ENCODE peak calls at places on chromosomes 5 and 9, in four cellular contexts. P is Ammon's horn; O is CD8-positive, alpha-beta T cell; H is stimulated activated CD8-positive, alpha-beta memory T cell treated with anti-CD3 and anti-CD28 coated beads, Interleukin-4, amount 100 ng/mL, for 24 hours. E is an unnamed sample.

GRCh38 chr9:127049581-127049980 is 72.9 kb downstream of the ANGPTL2 start:
- DNase-seq in H (no peak), O (no peak), P (no peak), E (no peak)

GRCh38 chr9:37650873-37651768 is at the start of gene FRMPD1:
- DNase-seq in P (peak; percentile 42), O (peak; percentile 65), H (peak; percentile 38), E (peak; percentile 63)

GRCh38 chr9:112174965-112175795 is at the start of gene SUSD1:
- DNase-seq in H (peak; percentile 13), P (no peak), O (peak; percentile 67), E (peak; percentile 38)

GRCh38 chr9:87615547-87616148 is 110.3 kb upstream of the CTSL start:
- DNase-seq in O (no peak), H (no peak), P (no peak), E (no peak)

GRCh38 chr5:144183254-144183889 is 12.7 kb downstream of the KCTD16 start:
- DNase-seq in O (no peak), P (no peak), H (no peak), E (peak; percentile 21)

GRCh38 chr5:62909331-62909730 is 330.7 kb downstream of the LRRC70 start:
- DNase-seq in H (no peak), O (no peak), P (no peak), E (no peak)

GRCh38 chr9:127036437-127036836 is 86.0 kb downstream of the ANGPTL2 start:
- DNase-seq in H (no peak), P (no peak), O (no peak), E (no peak)

GRCh38 chr9:105361873-105362272 is 86.0 kb upstream of the FSD1L start:
- DNase-seq in P (no peak), O (no peak), H (no peak), E (no peak)

GRCh38 chr9:106726070-106726815 is 136.7 kb upstream of the ZNF462 start:
- DNase-seq in O (no peak), P (no peak), H (no peak), E (no peak)

GRCh38 chr5:156186760-156187159 is 140.2 kb upstream of the SGCD start:
- DNase-seq in P (no peak), H (no peak), O (no peak), E (no peak)

GRCh38 chr9:33498387-33498786 is 24.7 kb upstream of the NOL6 start:
- DNase-seq in O (no peak), P (no peak), H (no peak), E (no peak)

GRCh38 chr5:95960802-95961616 is 642 bp downstream of the ELL2 start:
- DNase-seq in P (peak; percentile 73), O (peak; percentile 82), H (peak; percentile 61), E (peak; percentile 90)

GRCh38 chr9:78239506-78239905 is 3.6 kb downstream of the CEP78 start:
- DNase-seq in O (no peak), P (peak; percentile 29), H (no peak), E (no peak)

GRCh38 chr9:30039712-30040111 is 2344.7 kb upstream of the ACO1 start:
- DNase-seq in P (no peak), O (no peak), H (no peak), E (no peak)

GRCh38 chr5:174736351-174736721 is 12.0 kb downstream of the MSX2 start:
- DNase-seq in O (no peak), H (no peak), P (no peak), E (no peak)

GRCh38 chr9:18459958-18460584 is 13.9 kb upstream of the ADAMTSL1 start:
- DNase-seq in O (no peak), H (no peak), P (no peak), E (no peak)

GRCh38 chr5:64758916-64759315 is 9.6 kb downstream of the SREK1IP1 start:
- DNase-seq in O (no peak), H (no peak), P (no peak), E (no peak)

GRCh38 chr9:77807295-77807694 is 159.2 kb upstream of the GNA14 start:
- DNase-seq in O (no peak), H (no peak), P (no peak), E (no peak)

GRCh38 chr5:37831821-37832524 is 7.9 kb downstream of the GDNF start:
- DNase-seq in O (no peak), P (no peak), H (no peak), E (no peak)

GRCh38 chr9:20980713-20981481 is 50.5 kb downstream of the HACD4 start:
- DNase-seq in P (peak; percentile 35), O (no peak), H (no peak), E (no peak)

GRCh38 chr9:72526901-72527800 is 5.7 kb downstream of the TMC1 start:
- DNase-seq in O (peak; percentile 88), P (peak; percentile 91), H (peak; percentile 52), E (no peak)

GRCh38 chr9:132748450-132748849 is 78.2 kb downstream of the GTF3C4 start:
- DNase-seq in P (peak; percentile 32), H (no peak), O (no peak), E (no peak)

GRCh38 chr9:22483528-22484060 is 37.0 kb downstream of the DMRTA1 start:
- DNase-seq in O (no peak), P (peak; percentile 47), H (no peak), E (no peak)

GRCh38 chr9:129074106-129074505 is 6.8 kb upstream of the DOLPP1 start:
- DNase-seq in H (no peak), P (no peak), O (no peak), E (no peak)

GRCh38 chr5:127351418-127351817 is 60.8 kb downstream of the MEGF10 start:
- DNase-seq in O (no peak), H (no peak), P (no peak), E (no peak)